ENCODE peak calls at places on chromosomes 11 and 22, in eight cellular contexts. X is kidney epithelial cell, A is IMR-90, Y is adrenal gland, L is mucosa of descending colon, H is HCT116, R is hepatocyte, M is fibroblast of lung. Q is an unnamed sample.

GRCh38 chr11:14974723-14975587 is 2.8 kb upstream of the CALCA start:
- DNase-seq in X (no peak), A (peak; percentile 20), Y (no peak), L (peak; percentile 74), H (peak; percentile 54), R (peak; percentile 64), M (peak; percentile 16), Q (no peak)

GRCh38 chr11:61356701-61357100 is 5.0 kb downstream of the CYB561A3 start:
- DNase-seq in X (no peak), A (no peak), Y (no peak), L (peak; percentile 30), H (no peak), R (no peak), M (no peak), Q (no peak)

GRCh38 chr11:22668005-22668796 is 1.8 kb downstream of the GAS2 start:
- DNase-seq in X (no peak), A (no peak), Y (no peak), L (no peak), H (no peak), R (no peak), M (no peak), Q (no peak)

GRCh38 chr11:73242291-73243092 is 24.4 kb downstream of the P2RY2 start:
- DNase-seq in X (no peak), A (peak; percentile 60), Y (peak; percentile 76), L (peak; percentile 85), H (peak; percentile 65), R (peak; percentile 85), M (peak; percentile 60), Q (no peak)

GRCh38 chr22:27060188-27060587 is 402.8 kb downstream of the MIAT start:
- DNase-seq in X (no peak), A (no peak), Y (no peak), L (no peak), H (no peak), R (no peak), M (no peak), Q (no peak)

GRCh38 chr11:44654057-44654456 is 72.7 kb upstream of the TSPAN18 start:
- DNase-seq in X (no peak), A (no peak), Y (no peak), L (no peak), H (no peak), R (no peak), M (no peak), Q (no peak)

GRCh38 chr11:59878482-59878881 is at the start of gene OOSP3:
- DNase-seq in X (no peak), A (no peak), Y (no peak), L (no peak), H (no peak), R (no peak), M (no peak), Q (no peak)

GRCh38 chr22:49767355-49768062 is 60.2 kb downstream of the BRD1 start:
- DNase-seq in X (peak; percentile 4), A (peak; percentile 57), Y (peak; percentile 23), L (peak; percentile 29), H (peak; percentile 42), R (peak; percentile 46), M (peak; percentile 38), Q (no peak)

GRCh38 chr11:73757598-73757997 is 3.3 kb downstream of the RAB6A start:
- DNase-seq in X (no peak), A (no peak), Y (no peak), L (no peak), H (no peak), R (no peak), M (no peak), Q (no peak)

GRCh38 chr11:2301631-2302272 is at the start of the genes C11orf21 and TSPAN32:
- DNase-seq in X (no peak), A (peak; percentile 3), Y (peak; percentile 41), L (peak; percentile 60), H (no peak), R (peak; percentile 44), M (peak; percentile 64), Q (no peak)

GRCh38 chr11:122159173-122159701 is 43.2 kb upstream of the BLID start:
- DNase-seq in X (no peak), A (peak; percentile 65), Y (no peak), L (no peak), H (no peak), R (peak; percentile 23), M (peak; percentile 82), Q (no peak)

GRCh38 chr11:77882396-77882795 is 61.5 kb downstream of the AAMDC start:
- DNase-seq in X (no peak), A (no peak), Y (no peak), L (no peak), H (no peak), R (no peak), M (peak; percentile 69), Q (no peak)

GRCh38 chr11:70871881-70872280 is 380.5 kb downstream of the SHANK2 start:
- DNase-seq in X (no peak), A (peak; percentile 30), Y (peak; percentile 85), L (no peak), H (no peak), R (no peak), M (no peak), Q (no peak)

GRCh38 chr11:103920449-103920848 is 116.0 kb upstream of the DDI1 start:
- DNase-seq in X (peak; percentile 16), A (peak; percentile 73), Y (no peak), L (no peak), H (no peak), R (no peak), M (peak; percentile 67), Q (no peak)

GRCh38 chr11:84339796-84340195 is 1053.6 kb upstream of the CCDC90B start:
- DNase-seq in X (no peak), A (no peak), Y (no peak), L (no peak), H (no peak), R (no peak), M (no peak), Q (no peak)
- H3K36me3 ChIP-seq in X (no peaks in the 10 kb centered on the region), A (no peaks in the 10 kb centered on the region), Y (no peaks in the 10 kb centered on the region), L (no peaks in the 10 kb centered on the region), H (no peaks in the 10 kb centered on the region), R (no peaks in the 10 kb centered on the region), M (no peaks in the 10 kb centered on the region), Q (no peaks in the 10 kb centered on the region)

GRCh38 chr11:46017341-46017740 is 94.9 kb downstream of the LARGE2 start:
- DNase-seq in X (no peak), A (no peak), Y (no peak), L (no peak), H (no peak), R (no peak), M (no peak), Q (no peak)
- TF ChIP-seq CTCF in X (no peak), A (no peak), Y (no peak), L (no peak), H (no peak), R (no peak), M (no peak), Q (no peak)

GRCh38 chr22:42270512-42271190 is at the start of gene TCF20:
- DNase-seq in X (no peak), A (peak; percentile 62), Y (peak; percentile 74), L (peak; percentile 86), H (peak; percentile 10), R (peak; percentile 91), M (peak; percentile 64), Q (no peak)
- H3K4me3 ChIP-seq in X (peak within 1 kb of the TSS; percentile 96), A (peak within 1 kb of the TSS; percentile 62), Y (peak within 1 kb of the TSS; percentile 98), L (peak within 1 kb of the TSS; percentile 98), H (peak within 1 kb of the TSS; percentile 85), R (peak within 1 kb of the TSS; percentile 96), M (peak within 1 kb of the TSS; percentile 83), Q (peak within 1 kb of the TSS; percentile 91)

DNA sequence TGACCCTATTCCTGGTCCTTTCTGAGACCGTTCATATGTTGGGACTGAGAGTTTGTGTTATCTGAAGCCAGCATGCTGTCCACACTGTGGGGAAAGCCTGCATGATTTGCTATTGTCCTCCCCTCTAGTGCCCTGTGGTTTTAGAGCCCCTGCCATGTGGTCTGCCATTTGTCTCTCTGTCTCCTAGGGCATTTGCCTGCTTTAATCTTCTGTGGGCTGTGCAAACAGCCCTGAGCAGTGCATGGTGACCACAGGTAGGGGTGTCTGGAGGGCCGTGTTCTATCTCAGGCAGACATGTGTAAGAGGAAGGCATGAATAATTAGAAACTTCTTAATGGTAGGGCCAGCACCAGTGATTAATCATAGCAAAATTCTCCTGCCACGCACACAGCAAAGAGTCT is 23.0 kb downstream of the AMPD3 start:
- DNase-seq in X (no peak), A (no peak), Y (peak; percentile 5), L (no peak), H (no peak), R (no peak), M (peak; percentile 23), Q (no peak)
- H3K36me3 ChIP-seq in X (no peaks in the 10 kb centered on the region), A (peaks cover 42% of the 10 kb centered on the region), Y (peaks cover 11% of the 10 kb centered on the region), L (no peaks in the 10 kb centered on the region), H (no peaks in the 10 kb centered on the region), R (no peaks in the 10 kb centered on the region), M (peaks cover 5% of the 10 kb centered on the region), Q (peaks cover 4% of the 10 kb centered on the region)

GRCh38 chr22:40642316-40642715 is 5.8 kb upstream of the MRTFA start:
- DNase-seq in X (no peak), A (no peak), Y (no peak), L (no peak), H (no peak), R (no peak), M (no peak), Q (no peak)

GRCh38 chr22:40645579-40646197 is 9.2 kb upstream of the MRTFA start:
- DNase-seq in X (no peak), A (no peak), Y (no peak), L (no peak), H (no peak), R (no peak), M (no peak), Q (no peak)

GRCh38 chr22:40637181-40638150 is 947 bp upstream of the MRTFA start:
- DNase-seq in X (no peak), A (no peak), Y (peak; percentile 68), L (peak; percentile 41), H (no peak), R (peak; percentile 65), M (no peak), Q (no peak)

GRCh38 chr22:40638261-40638660 is 1.7 kb upstream of the MRTFA start:
- DNase-seq in X (no peak), A (no peak), Y (no peak), L (no peak), H (no peak), R (no peak), M (no peak), Q (no peak)

DNA sequence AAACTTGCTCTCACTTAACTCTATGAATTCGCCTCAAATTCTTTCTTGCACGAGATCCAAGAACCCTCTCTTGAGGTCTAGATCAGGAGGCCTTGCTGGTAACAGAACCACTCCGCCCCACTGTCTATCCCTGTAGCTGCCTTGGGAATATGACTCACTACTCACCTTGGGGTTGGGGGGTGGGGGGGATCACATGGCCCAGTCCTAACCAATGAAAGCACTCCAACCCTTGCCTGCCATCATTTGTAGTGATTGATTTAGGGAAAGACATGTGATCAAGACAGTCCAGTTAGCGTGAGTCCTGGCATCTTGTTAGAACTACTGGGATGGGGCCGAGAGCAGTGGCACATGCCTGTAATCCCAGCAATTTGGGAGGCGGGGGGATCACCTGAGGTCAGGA is 4.8 kb upstream of the MRTFA start:
- DNase-seq in X (no peak), A (no peak), Y (peak; percentile 40), L (no peak), H (peak; percentile 56), R (no peak), M (no peak), Q (no peak)
- TF ChIP-seq CTCF in X (no peak), A (no peak), Y (no peak), L (no peak), H (no peak), R (no peak), M (no peak), Q (no peak)

GRCh38 chr22:40183029-40183581 is 5.4 kb downstream of the TNRC6B start:
- DNase-seq in X (peak; percentile 54), A (peak; percentile 87), Y (no peak), L (no peak), H (no peak), R (peak; percentile 80), M (peak; percentile 92), Q (peak; percentile 84)
- H3K4me3 ChIP-seq in X (no peak overlapping the region), A (no peak overlapping the region), Y (no peak overlapping the region), L (no peak overlapping the region), H (no peak overlapping the region), R (no peak overlapping the region), M (peak overlapping the region; percentile 6), Q (no peak overlapping the region)

GRCh38 chr22:25718109-25718830 is 23.7 kb upstream of the MYO18B start:
- DNase-seq in X (no peak), A (no peak), Y (no peak), L (no peak), H (no peak), R (no peak), M (no peak), Q (no peak)
- H3K36me3 ChIP-seq in X (no peaks in the 10 kb centered on the region), A (no peaks in the 10 kb centered on the region), Y (no peaks in the 10 kb centered on the region), L (no peaks in the 10 kb centered on the region), H (no peaks in the 10 kb centered on the region), R (no peaks in the 10 kb centered on the region), M (no peaks in the 10 kb centered on the region), Q (no peaks in the 10 kb centered on the region)

Q was measured in BJ.